ENCODE peak calls at places on chromosomes 13 and 19, in seven cellular contexts. One of them, this sample, is unnamed.

GRCh38 chr19:2602391-2603181 is 99.9 kb downstream of the GNG7 start:
- DNase-seq in activated T-helper 1 cell treated with Interleukin-2 at 50 U/mL for 16 hours: no peak
- DNase-seq in psoas muscle: peak
- DNase-seq in activated CD4-positive, alpha-beta T cell treated with anti-CD3 and anti-CD28 coated beads for 36 hours: no peak
- DNase-seq in tibial artery: peak
- DNase-seq in fibroblast of the aortic adventitia: peak
- DNase-seq in CD4-positive, alpha-beta memory T cell: no peak
- DNase-seq in this sample: peak

GRCh38 chr19:31974941-31975340 is 370.5 kb upstream of the ZNF507 start:
- DNase-seq in activated CD4-positive, alpha-beta T cell treated with anti-CD3 and anti-CD28 coated beads for 36 hours: no peak
- DNase-seq in fibroblast of the aortic adventitia: no peak
- DNase-seq in activated T-helper 1 cell treated with Interleukin-2 at 50 U/mL for 16 hours: no peak
- DNase-seq in tibial artery: no peak
- DNase-seq in CD4-positive, alpha-beta memory T cell: no peak
- DNase-seq in psoas muscle: no peak
- DNase-seq in this sample: no peak

GRCh38 chr13:40187324-40187795 is 479.1 kb downstream of the FOXO1 start:
- DNase-seq in tibial artery: no peak
- DNase-seq in fibroblast of the aortic adventitia: no peak
- DNase-seq in activated CD4-positive, alpha-beta T cell treated with anti-CD3 and anti-CD28 coated beads for 36 hours: peak
- DNase-seq in activated T-helper 1 cell treated with Interleukin-2 at 50 U/mL for 16 hours: peak
- DNase-seq in psoas muscle: no peak
- DNase-seq in CD4-positive, alpha-beta memory T cell: peak
- DNase-seq in this sample: no peak

GRCh38 chr13:106617561-106617960 is 49.6 kb upstream of the ARGLU1 start:
- DNase-seq in tibial artery: no peak
- DNase-seq in activated T-helper 1 cell treated with Interleukin-2 at 50 U/mL for 16 hours: no peak
- DNase-seq in CD4-positive, alpha-beta memory T cell: no peak
- DNase-seq in psoas muscle: no peak
- DNase-seq in activated CD4-positive, alpha-beta T cell treated with anti-CD3 and anti-CD28 coated beads for 36 hours: no peak
- DNase-seq in fibroblast of the aortic adventitia: peak
- DNase-seq in this sample: no peak

GRCh38 chr19:38784224-38784623 is 4.8 kb upstream of the LGALS7B start:
- DNase-seq in tibial artery: no peak
- DNase-seq in fibroblast of the aortic adventitia: peak
- DNase-seq in psoas muscle: no peak
- DNase-seq in activated T-helper 1 cell treated with Interleukin-2 at 50 U/mL for 16 hours: no peak
- DNase-seq in CD4-positive, alpha-beta memory T cell: no peak
- DNase-seq in activated CD4-positive, alpha-beta T cell treated with anti-CD3 and anti-CD28 coated beads for 36 hours: no peak
- DNase-seq in this sample: no peak

GRCh38 chr19:8028951-8029491 is 23.5 kb upstream of the CCL25 start:
- DNase-seq in CD4-positive, alpha-beta memory T cell: no peak
- DNase-seq in tibial artery: no peak
- DNase-seq in activated T-helper 1 cell treated with Interleukin-2 at 50 U/mL for 16 hours: no peak
- DNase-seq in psoas muscle: no peak
- DNase-seq in fibroblast of the aortic adventitia: peak
- DNase-seq in activated CD4-positive, alpha-beta T cell treated with anti-CD3 and anti-CD28 coated beads for 36 hours: no peak
- DNase-seq in this sample: no peak

GRCh38 chr13:44516771-44517170 is 59.4 kb downstream of the TSC22D1 start:
- DNase-seq in tibial artery: no peak
- DNase-seq in psoas muscle: no peak
- DNase-seq in activated T-helper 1 cell treated with Interleukin-2 at 50 U/mL for 16 hours: no peak
- DNase-seq in fibroblast of the aortic adventitia: no peak
- DNase-seq in activated CD4-positive, alpha-beta T cell treated with anti-CD3 and anti-CD28 coated beads for 36 hours: no peak
- DNase-seq in CD4-positive, alpha-beta memory T cell: no peak
- DNase-seq in this sample: no peak

GRCh38 chr19:22606954-22607652 is 27.0 kb upstream of the ZNF492 start:
- DNase-seq in psoas muscle: no peak
- DNase-seq in CD4-positive, alpha-beta memory T cell: no peak
- DNase-seq in fibroblast of the aortic adventitia: no peak
- DNase-seq in tibial artery: no peak
- DNase-seq in activated CD4-positive, alpha-beta T cell treated with anti-CD3 and anti-CD28 coated beads for 36 hours: no peak
- DNase-seq in activated T-helper 1 cell treated with Interleukin-2 at 50 U/mL for 16 hours: no peak
- DNase-seq in this sample: no peak

GRCh38 chr13:70622785-70623184 is 514.5 kb upstream of the KLHL1 start:
- DNase-seq in tibial artery: no peak
- DNase-seq in activated T-helper 1 cell treated with Interleukin-2 at 50 U/mL for 16 hours: no peak
- DNase-seq in fibroblast of the aortic adventitia: no peak
- DNase-seq in CD4-positive, alpha-beta memory T cell: no peak
- DNase-seq in activated CD4-positive, alpha-beta T cell treated with anti-CD3 and anti-CD28 coated beads for 36 hours: no peak
- DNase-seq in psoas muscle: no peak
- DNase-seq in this sample: no peak

GRCh38 chr13:31154939-31155338 is 6.8 kb downstream of the HSPH1 start:
- DNase-seq in tibial artery: no peak
- DNase-seq in activated T-helper 1 cell treated with Interleukin-2 at 50 U/mL for 16 hours: no peak
- DNase-seq in fibroblast of the aortic adventitia: no peak
- DNase-seq in activated CD4-positive, alpha-beta T cell treated with anti-CD3 and anti-CD28 coated beads for 36 hours: no peak
- DNase-seq in CD4-positive, alpha-beta memory T cell: no peak
- DNase-seq in psoas muscle: no peak
- DNase-seq in this sample: no peak

GRCh38 chr19:33770107-33770506 is 26.6 kb upstream of the KCTD15 start:
- DNase-seq in activated T-helper 1 cell treated with Interleukin-2 at 50 U/mL for 16 hours: no peak
- DNase-seq in fibroblast of the aortic adventitia: no peak
- DNase-seq in tibial artery: no peak
- DNase-seq in CD4-positive, alpha-beta memory T cell: no peak
- DNase-seq in activated CD4-positive, alpha-beta T cell treated with anti-CD3 and anti-CD28 coated beads for 36 hours: no peak
- DNase-seq in psoas muscle: no peak
- DNase-seq in this sample: no peak

GRCh38 chr19:19349365-19349764 is 28.7 kb downstream of the MAU2 start:
- DNase-seq in fibroblast of the aortic adventitia: no peak
- DNase-seq in CD4-positive, alpha-beta memory T cell: no peak
- DNase-seq in psoas muscle: no peak
- DNase-seq in activated T-helper 1 cell treated with Interleukin-2 at 50 U/mL for 16 hours: no peak
- DNase-seq in activated CD4-positive, alpha-beta T cell treated with anti-CD3 and anti-CD28 coated beads for 36 hours: no peak
- DNase-seq in tibial artery: no peak
- DNase-seq in this sample: no peak

GRCh38 chr13:27712421-27712820 is 79.9 kb upstream of the GSX1 start:
- DNase-seq in CD4-positive, alpha-beta memory T cell: peak
- DNase-seq in psoas muscle: no peak
- DNase-seq in fibroblast of the aortic adventitia: peak
- DNase-seq in activated T-helper 1 cell treated with Interleukin-2 at 50 U/mL for 16 hours: no peak
- DNase-seq in activated CD4-positive, alpha-beta T cell treated with anti-CD3 and anti-CD28 coated beads for 36 hours: peak
- DNase-seq in tibial artery: no peak
- DNase-seq in this sample: no peak

GRCh38 chr13:42333613-42334328 is 61.8 kb downstream of the AKAP11 start:
- DNase-seq in psoas muscle: no peak
- DNase-seq in CD4-positive, alpha-beta memory T cell: peak
- DNase-seq in activated CD4-positive, alpha-beta T cell treated with anti-CD3 and anti-CD28 coated beads for 36 hours: no peak
- DNase-seq in tibial artery: no peak
- DNase-seq in activated T-helper 1 cell treated with Interleukin-2 at 50 U/mL for 16 hours: no peak
- DNase-seq in fibroblast of the aortic adventitia: peak
- DNase-seq in this sample: no peak

GRCh38 chr19:45086453-45086852 is 6.5 kb upstream of the PPP1R37 start:
- DNase-seq in activated CD4-positive, alpha-beta T cell treated with anti-CD3 and anti-CD28 coated beads for 36 hours: no peak
- DNase-seq in tibial artery: no peak
- DNase-seq in CD4-positive, alpha-beta memory T cell: no peak
- DNase-seq in activated T-helper 1 cell treated with Interleukin-2 at 50 U/mL for 16 hours: no peak
- DNase-seq in psoas muscle: no peak
- DNase-seq in fibroblast of the aortic adventitia: no peak
- DNase-seq in this sample: no peak

GRCh38 chr19:572891-573825 is 762 bp downstream of the BSG start:
- DNase-seq in fibroblast of the aortic adventitia: peak
- DNase-seq in tibial artery: peak
- DNase-seq in activated CD4-positive, alpha-beta T cell treated with anti-CD3 and anti-CD28 coated beads for 36 hours: peak
- DNase-seq in psoas muscle: peak
- DNase-seq in activated T-helper 1 cell treated with Interleukin-2 at 50 U/mL for 16 hours: no peak
- DNase-seq in CD4-positive, alpha-beta memory T cell: no peak
- DNase-seq in this sample: peak

GRCh38 chr19:55088021-55088451 is 12.4 kb downstream of the EPS8L1 start:
- DNase-seq in fibroblast of the aortic adventitia: no peak
- DNase-seq in activated T-helper 1 cell treated with Interleukin-2 at 50 U/mL for 16 hours: no peak
- DNase-seq in CD4-positive, alpha-beta memory T cell: no peak
- DNase-seq in activated CD4-positive, alpha-beta T cell treated with anti-CD3 and anti-CD28 coated beads for 36 hours: no peak
- DNase-seq in tibial artery: no peak
- DNase-seq in psoas muscle: no peak
- DNase-seq in this sample: no peak

GRCh38 chr13:28199089-28199488 is 60.7 kb downstream of the PAN3 start:
- DNase-seq in activated CD4-positive, alpha-beta T cell treated with anti-CD3 and anti-CD28 coated beads for 36 hours: no peak
- DNase-seq in psoas muscle: no peak
- DNase-seq in tibial artery: no peak
- DNase-seq in CD4-positive, alpha-beta memory T cell: no peak
- DNase-seq in fibroblast of the aortic adventitia: no peak
- DNase-seq in activated T-helper 1 cell treated with Interleukin-2 at 50 U/mL for 16 hours: no peak
- DNase-seq in this sample: no peak

GRCh38 chr13:82432949-82433348 is 1449.3 kb downstream of the SLITRK1 start:
- DNase-seq in CD4-positive, alpha-beta memory T cell: no peak
- DNase-seq in psoas muscle: no peak
- DNase-seq in activated CD4-positive, alpha-beta T cell treated with anti-CD3 and anti-CD28 coated beads for 36 hours: no peak
- DNase-seq in tibial artery: no peak
- DNase-seq in activated T-helper 1 cell treated with Interleukin-2 at 50 U/mL for 16 hours: no peak
- DNase-seq in fibroblast of the aortic adventitia: no peak
- DNase-seq in this sample: no peak

GRCh38 chr19:7366701-7367420 is 18.1 kb downstream of the ARHGEF18 start:
- DNase-seq in psoas muscle: no peak
- DNase-seq in fibroblast of the aortic adventitia: peak
- DNase-seq in activated CD4-positive, alpha-beta T cell treated with anti-CD3 and anti-CD28 coated beads for 36 hours: peak
- DNase-seq in CD4-positive, alpha-beta memory T cell: peak
- DNase-seq in activated T-helper 1 cell treated with Interleukin-2 at 50 U/mL for 16 hours: no peak
- DNase-seq in tibial artery: no peak
- DNase-seq in this sample: no peak